ENCODE peak calls at places on chromosomes 6 and 20, in six cellular contexts. N is WERI-Rb-1, Q is hepatocyte, P is endothelial cell, R is thoracic aorta, H is fibroblast of villous mesenchyme. F is an unnamed sample.
A peak's percentile ranks its signal among the peaks of the same experiment; 100 is the strongest.

GRCh38 chr6:110878751-110879539 is 4.4 kb downstream of the AMD1 start:
- DNase-seq in N (peak; percentile 16), Q (peak; percentile 56), P (peak; percentile 26), R (no peak), H (peak; percentile 60), F (peak; percentile 51)

GRCh38 chr6:20172842-20173456 is 39.3 kb downstream of the MBOAT1 start:
- DNase-seq in N (no peak), Q (no peak), P (no peak), R (no peak), H (no peak), F (no peak)

GRCh38 chr20:62030834-62031434 is 34.7 kb downstream of the TAF4 start:
- DNase-seq in N (no peak), Q (no peak), P (no peak), R (no peak), H (no peak), F (no peak)

GRCh38 chr6:134004714-134005113 is 47.7 kb downstream of the SLC2A12 start:
- DNase-seq in N (no peak), Q (no peak), P (no peak), R (no peak), H (no peak), F (no peak)

GRCh38 chr6:163904161-163904560 is 489.6 kb downstream of the QKI start:
- DNase-seq in N (no peak), Q (no peak), P (no peak), R (no peak), H (no peak), F (no peak)

GRCh38 chr20:50794181-50794845 is 548 bp upstream of the BCAS4 start:
- DNase-seq in N (no peak), Q (peak; percentile 34), P (no peak), R (no peak), H (no peak), F (no peak)

GRCh38 chr6:142938510-142938909 is 6.5 kb downstream of the HIVEP2 start:
- DNase-seq in N (no peak), Q (peak; percentile 22), P (no peak), R (no peak), H (no peak), F (no peak)

GRCh38 chr6:85008311-85009015 is 244.1 kb upstream of the TBX18 start:
- DNase-seq in N (no peak), Q (no peak), P (no peak), R (no peak), H (no peak), F (no peak)

GRCh38 chr6:23329091-23329490 is 759.7 kb downstream of the HDGFL1 start:
- DNase-seq in N (no peak), Q (no peak), P (no peak), R (no peak), H (no peak), F (no peak)

GRCh38 chr20:47999166-47999565 is 213.9 kb upstream of the SULF2 start:
- DNase-seq in N (no peak), Q (no peak), P (no peak), R (no peak), H (no peak), F (no peak)

GRCh38 chr6:78713564-78713963 is 153.8 kb upstream of the IRAK1BP1 start:
- DNase-seq in N (no peak), Q (no peak), P (no peak), R (no peak), H (no peak), F (no peak)

GRCh38 chr6:35077713-35078105 is 63.4 kb downstream of the TCP11 start:
- DNase-seq in N (no peak), Q (no peak), P (no peak), R (no peak), H (no peak), F (no peak)

GRCh38 chr20:44833437-44833836 is 23.1 kb upstream of the RIMS4 start:
- DNase-seq in N (no peak), Q (no peak), P (no peak), R (no peak), H (no peak), F (no peak)

GRCh38 chr6:122476131-122476530 is 4.5 kb upstream of the SERINC1 start:
- DNase-seq in N (no peak), Q (no peak), P (no peak), R (no peak), H (peak; percentile 45), F (no peak)

GRCh38 chr6:36713846-36714245 is 16.2 kb downstream of the RAB44 start:
- DNase-seq in N (no peak), Q (no peak), P (no peak), R (no peak), H (no peak), F (no peak)

DNA sequence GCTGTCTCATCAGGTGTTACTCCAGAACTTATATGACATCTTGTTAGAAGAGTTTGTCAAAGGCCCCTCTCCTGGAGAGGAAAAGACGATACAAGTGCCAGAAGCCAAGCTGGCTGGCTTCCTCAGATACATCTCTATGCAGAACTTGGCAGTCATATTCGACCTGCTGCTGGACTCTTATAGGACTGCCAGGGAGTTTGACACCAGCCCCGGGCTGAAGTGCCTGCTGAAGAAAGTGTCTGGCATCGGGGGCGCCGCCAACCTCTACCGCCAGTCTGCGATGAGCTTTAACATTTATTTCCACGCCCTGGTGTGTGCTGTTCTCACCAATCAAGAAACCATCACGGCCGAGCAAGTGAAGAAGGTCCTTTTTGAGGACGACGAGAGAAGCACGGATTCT is 43.7 kb upstream of the SMIM28 start:
- DNase-seq in N (no peak), Q (no peak), P (no peak), R (no peak), H (no peak), F (no peak)
- TF ChIP-seq CTCF in N (no peak), Q (no peak), P (no peak), R (no peak), H (no peak), F (no peak)

DNA sequence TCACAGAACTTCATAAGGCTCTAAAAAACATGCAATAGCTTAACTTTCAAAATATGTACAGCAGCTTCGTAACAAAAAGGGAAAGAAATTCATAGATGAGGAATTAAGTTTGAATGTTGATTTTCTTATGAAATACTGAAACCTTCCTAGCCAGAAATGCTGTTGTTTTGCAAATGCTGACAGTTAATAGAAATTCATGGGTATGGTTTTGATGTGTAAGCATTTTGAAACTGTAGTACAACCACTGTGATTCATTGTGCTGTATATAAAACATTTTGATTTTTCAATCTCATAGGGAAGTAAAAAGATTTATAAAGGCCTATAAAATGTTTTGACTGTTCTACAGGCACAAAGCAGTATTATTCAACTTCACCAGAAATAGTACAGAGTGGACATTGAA is 228.4 kb upstream of the EYS start:
- DNase-seq in N (no peak), Q (no peak), P (no peak), R (no peak), H (no peak), F (no peak)
- TF ChIP-seq CTCF in N (no peak), Q (no peak), P (no peak), R (no peak), H (no peak), F (no peak)

DNA sequence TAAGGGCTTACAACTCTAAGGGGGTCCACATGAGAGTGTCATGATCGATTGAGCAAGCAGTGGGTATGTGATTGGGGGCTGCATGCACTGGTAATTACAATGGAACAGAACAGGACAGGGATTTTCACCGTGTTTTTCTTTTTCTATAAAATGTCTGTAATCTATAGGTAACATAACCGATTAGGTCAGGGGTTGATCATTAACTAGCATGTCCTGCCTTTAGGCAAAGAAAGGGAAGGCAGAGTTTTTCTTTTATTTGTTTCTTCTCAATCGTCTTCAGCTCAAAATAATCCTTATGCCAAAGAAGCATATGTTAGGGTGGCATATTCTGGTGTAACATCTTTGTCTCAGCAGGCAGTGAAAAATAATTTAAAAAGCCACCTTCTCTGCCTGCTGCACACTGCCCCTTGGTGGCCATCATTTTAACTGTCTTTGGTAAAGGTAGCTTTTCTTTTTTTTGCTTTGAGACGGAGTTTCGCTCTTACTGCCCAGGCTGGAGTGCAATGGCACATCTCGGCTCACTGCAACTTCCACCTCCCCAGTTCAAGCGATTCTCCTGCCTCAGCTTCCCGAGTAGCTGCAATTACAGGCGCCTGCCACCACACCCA is 9.7 kb upstream of the CEP43 start:
- DNase-seq in N (no peak), Q (peak; percentile 36), P (peak; percentile 30), R (no peak), H (peak; percentile 63), F (no peak)
- TF ChIP-seq CTCF in N (peak; percentile 40), Q (peak; percentile 46), P (peak; percentile 42), R (peak; percentile 33), H (peak; percentile 61), F (peak; percentile 63)

DNA sequence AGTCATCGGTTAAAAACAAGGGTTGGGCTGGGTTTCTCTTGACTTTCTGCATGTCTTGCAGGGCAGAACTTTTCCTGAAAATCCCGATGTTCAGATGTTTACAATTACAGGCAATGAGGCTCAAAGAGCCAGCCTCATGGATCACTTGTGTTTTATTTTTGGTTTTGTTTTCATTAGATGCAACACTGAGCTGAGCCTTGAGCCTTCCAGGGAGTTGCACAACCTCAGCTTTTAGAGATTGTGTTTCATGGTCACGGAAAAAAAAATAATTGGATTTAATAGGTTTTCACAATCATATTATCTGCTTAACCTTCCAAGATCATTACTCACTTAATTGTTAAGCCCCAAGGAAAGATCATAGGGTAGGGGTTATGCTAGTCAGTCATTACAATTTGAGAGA is 288.1 kb upstream of the PRDM1 start:
- DNase-seq in N (no peak), Q (no peak), P (no peak), R (no peak), H (peak; percentile 91), F (no peak)
- TF ChIP-seq CTCF in N (no peak), Q (no peak), P (no peak), R (no peak), H (no peak), F (no peak)

GRCh38 chr6:159002432-159003160 is 2.6 kb upstream of the RSPH3 start:
- DNase-seq in N (no peak), Q (no peak), P (no peak), R (no peak), H (peak; percentile 34), F (no peak)

GRCh38 chr6:159004592-159004991 is 4.6 kb upstream of the RSPH3 start:
- DNase-seq in N (no peak), Q (no peak), P (no peak), R (no peak), H (no peak), F (no peak)

GRCh38 chr6:158996863-158997262 is 3.1 kb downstream of the RSPH3 start:
- DNase-seq in N (no peak), Q (no peak), P (no peak), R (no peak), H (no peak), F (no peak)

GRCh38 chr6:158999154-158999668 is 791 bp downstream of the RSPH3 start:
- DNase-seq in N (no peak), Q (no peak), P (no peak), R (no peak), H (peak; percentile 13), F (no peak)

GRCh38 chr6:158999669-159000403 is at the start of gene RSPH3:
- DNase-seq in N (peak; percentile 97), Q (peak; percentile 98), P (peak; percentile 81), R (peak; percentile 73), H (peak; percentile 85), F (peak; percentile 96)
- TF ChIP-seq CTCF in N (peak; percentile 19), Q (peak; percentile 25), P (no peak), R (peak; percentile 8), H (peak; percentile 13), F (no peak)

GRCh38 chr6:116543149-116543548 is 2.3 kb downstream of the TRAPPC3L start:
- DNase-seq in N (no peak), Q (no peak), P (no peak), R (no peak), H (no peak), F (no peak)
- TF ChIP-seq CTCF in N (no peak), Q (no peak), P (no peak), R (no peak), H (no peak), F (no peak)